ENCODE peak calls at places on chromosome 9, in nine cellular contexts. One of them, this sample, is unnamed.

GRCh38 chr9:6833518-6834192 is 75.9 kb downstream of the KDM4C start:
- DNase-seq in RWPE2: no peak
- DNase-seq in lower leg skin: no peak
- DNase-seq in cardiac fibroblast: peak; percentile 90
- DNase-seq in CD8-positive, alpha-beta T cell: no peak
- DNase-seq in BJ: no peak
- DNase-seq in endothelial cell of umbilical vein: no peak
- DNase-seq in GM23248: peak; percentile 12
- DNase-seq in CD4-positive, alpha-beta memory T cell: no peak
- DNase-seq in this sample: no peak

GRCh38 chr9:100204796-100205195 is 105.8 kb downstream of the INVS start:
- DNase-seq in endothelial cell of umbilical vein: no peak
- DNase-seq in RWPE2: no peak
- DNase-seq in CD8-positive, alpha-beta T cell: no peak
- DNase-seq in GM23248: no peak
- DNase-seq in lower leg skin: no peak
- DNase-seq in CD4-positive, alpha-beta memory T cell: no peak
- DNase-seq in cardiac fibroblast: peak; percentile 3
- DNase-seq in BJ: no peak
- DNase-seq in this sample: no peak

GRCh38 chr9:134556531-134557068 is 85.0 kb upstream of the COL5A1 start:
- DNase-seq in RWPE2: peak; percentile 52
- DNase-seq in CD4-positive, alpha-beta memory T cell: no peak
- DNase-seq in CD8-positive, alpha-beta T cell: no peak
- DNase-seq in GM23248: peak; percentile 45
- DNase-seq in lower leg skin: no peak
- DNase-seq in endothelial cell of umbilical vein: no peak
- DNase-seq in BJ: no peak
- DNase-seq in cardiac fibroblast: no peak
- DNase-seq in this sample: no peak

GRCh38 chr9:116905131-116905724 is 218.1 kb downstream of the TRIM32 start:
- DNase-seq in endothelial cell of umbilical vein: no peak
- DNase-seq in cardiac fibroblast: no peak
- DNase-seq in RWPE2: no peak
- DNase-seq in lower leg skin: no peak
- DNase-seq in CD4-positive, alpha-beta memory T cell: no peak
- DNase-seq in BJ: no peak
- DNase-seq in GM23248: no peak
- DNase-seq in CD8-positive, alpha-beta T cell: no peak
- DNase-seq in this sample: no peak

GRCh38 chr9:132752877-132753592 is 82.8 kb downstream of the GTF3C4 start:
- DNase-seq in lower leg skin: no peak
- DNase-seq in CD8-positive, alpha-beta T cell: no peak
- DNase-seq in cardiac fibroblast: no peak
- DNase-seq in BJ: no peak
- DNase-seq in RWPE2: no peak
- DNase-seq in GM23248: no peak
- DNase-seq in CD4-positive, alpha-beta memory T cell: no peak
- DNase-seq in endothelial cell of umbilical vein: no peak
- DNase-seq in this sample: no peak

GRCh38 chr9:114287001-114287762 is 35.7 kb upstream of the ORM1 start:
- DNase-seq in lower leg skin: no peak
- DNase-seq in cardiac fibroblast: no peak
- DNase-seq in CD8-positive, alpha-beta T cell: no peak
- DNase-seq in CD4-positive, alpha-beta memory T cell: no peak
- DNase-seq in GM23248: no peak
- DNase-seq in RWPE2: peak; percentile 38
- DNase-seq in BJ: no peak
- DNase-seq in endothelial cell of umbilical vein: no peak
- DNase-seq in this sample: no peak

GRCh38 chr9:94973491-94973941 is 247.0 kb downstream of the AOPEP start:
- DNase-seq in lower leg skin: no peak
- DNase-seq in cardiac fibroblast: peak; percentile 61
- DNase-seq in CD8-positive, alpha-beta T cell: no peak
- DNase-seq in RWPE2: no peak
- DNase-seq in BJ: no peak
- DNase-seq in GM23248: peak; percentile 42
- DNase-seq in endothelial cell of umbilical vein: peak; percentile 71
- DNase-seq in CD4-positive, alpha-beta memory T cell: no peak
- DNase-seq in this sample: no peak

GRCh38 chr9:116842658-116843057 is 155.6 kb downstream of the TRIM32 start:
- DNase-seq in RWPE2: no peak
- DNase-seq in endothelial cell of umbilical vein: no peak
- DNase-seq in cardiac fibroblast: no peak
- DNase-seq in BJ: no peak
- DNase-seq in CD4-positive, alpha-beta memory T cell: no peak
- DNase-seq in lower leg skin: no peak
- DNase-seq in GM23248: no peak
- DNase-seq in CD8-positive, alpha-beta T cell: no peak
- DNase-seq in this sample: no peak

GRCh38 chr9:106874031-106874430 is 11.1 kb downstream of the ZNF462 start:
- DNase-seq in endothelial cell of umbilical vein: peak; percentile 61
- DNase-seq in GM23248: no peak
- DNase-seq in CD4-positive, alpha-beta memory T cell: no peak
- DNase-seq in lower leg skin: no peak
- DNase-seq in cardiac fibroblast: no peak
- DNase-seq in RWPE2: no peak
- DNase-seq in CD8-positive, alpha-beta T cell: no peak
- DNase-seq in BJ: no peak
- DNase-seq in this sample: no peak

GRCh38 chr9:121604242-121604641 is 47.2 kb upstream of the DAB2IP start:
- DNase-seq in CD8-positive, alpha-beta T cell: no peak
- DNase-seq in lower leg skin: no peak
- DNase-seq in CD4-positive, alpha-beta memory T cell: no peak
- DNase-seq in endothelial cell of umbilical vein: no peak
- DNase-seq in BJ: no peak
- DNase-seq in RWPE2: no peak
- DNase-seq in cardiac fibroblast: no peak
- DNase-seq in GM23248: no peak
- DNase-seq in this sample: no peak

GRCh38 chr9:31608413-31608812 is 776.0 kb upstream of the ACO1 start:
- DNase-seq in GM23248: no peak
- DNase-seq in lower leg skin: no peak
- DNase-seq in CD4-positive, alpha-beta memory T cell: no peak
- DNase-seq in RWPE2: no peak
- DNase-seq in CD8-positive, alpha-beta T cell: no peak
- DNase-seq in BJ: no peak
- DNase-seq in cardiac fibroblast: peak; percentile 52
- DNase-seq in endothelial cell of umbilical vein: peak; percentile 59
- DNase-seq in this sample: no peak

GRCh38 chr9:974993-975739 is 1.3 kb upstream of the DMRT3 start:
- DNase-seq in RWPE2: no peak
- DNase-seq in lower leg skin: no peak
- DNase-seq in cardiac fibroblast: no peak
- DNase-seq in GM23248: no peak
- DNase-seq in CD4-positive, alpha-beta memory T cell: no peak
- DNase-seq in endothelial cell of umbilical vein: no peak
- DNase-seq in CD8-positive, alpha-beta T cell: no peak
- DNase-seq in BJ: no peak
- DNase-seq in this sample: no peak

GRCh38 chr9:129748249-129748648 is 4.6 kb downstream of the PTGES start:
- DNase-seq in cardiac fibroblast: peak; percentile 44
- DNase-seq in endothelial cell of umbilical vein: no peak
- DNase-seq in CD4-positive, alpha-beta memory T cell: no peak
- DNase-seq in CD8-positive, alpha-beta T cell: no peak
- DNase-seq in GM23248: peak; percentile 56
- DNase-seq in RWPE2: no peak
- DNase-seq in BJ: no peak
- DNase-seq in lower leg skin: no peak
- DNase-seq in this sample: no peak

DNA sequence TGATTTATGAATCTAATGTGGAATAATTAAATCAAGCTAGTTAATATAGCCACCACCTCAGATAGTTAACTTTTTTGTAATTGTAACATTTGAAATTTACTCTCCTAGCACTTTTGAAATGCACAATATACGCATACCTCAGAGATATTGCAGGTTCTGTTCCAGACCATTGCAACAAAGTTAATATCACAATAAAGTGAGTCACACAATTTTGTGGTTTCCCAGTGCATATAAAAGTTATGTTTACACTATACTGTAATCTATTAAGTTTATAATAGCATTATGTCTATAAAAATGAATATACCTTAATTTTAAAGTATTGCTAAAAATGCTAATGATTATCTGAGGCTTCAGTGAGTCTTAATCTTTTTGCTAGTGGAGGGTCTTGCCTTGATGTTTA is 235.2 kb upstream of the ADAMTSL1 start:
- DNase-seq in cardiac fibroblast: peak; percentile 82
- DNase-seq in CD8-positive, alpha-beta T cell: no peak
- DNase-seq in GM23248: peak; percentile 78
- DNase-seq in CD4-positive, alpha-beta memory T cell: no peak
- DNase-seq in endothelial cell of umbilical vein: peak; percentile 36
- DNase-seq in lower leg skin: no peak
- DNase-seq in BJ: peak; percentile 33
- DNase-seq in RWPE2: no peak
- DNase-seq in this sample: no peak
- H3K4me3 ChIP-seq in cardiac fibroblast: no peak overlapping the region
- H3K4me3 ChIP-seq in CD8-positive, alpha-beta T cell: no peak overlapping the region
- H3K4me3 ChIP-seq in GM23248: peak overlapping the region; percentile 33
- H3K4me3 ChIP-seq in CD4-positive, alpha-beta memory T cell: no peak overlapping the region
- H3K4me3 ChIP-seq in endothelial cell of umbilical vein: no peak overlapping the region
- H3K4me3 ChIP-seq in lower leg skin: no peak overlapping the region
- H3K4me3 ChIP-seq in BJ: no peak overlapping the region
- H3K4me3 ChIP-seq in RWPE2: no peak overlapping the region
- H3K4me3 ChIP-seq in this sample: no peak overlapping the region

DNA sequence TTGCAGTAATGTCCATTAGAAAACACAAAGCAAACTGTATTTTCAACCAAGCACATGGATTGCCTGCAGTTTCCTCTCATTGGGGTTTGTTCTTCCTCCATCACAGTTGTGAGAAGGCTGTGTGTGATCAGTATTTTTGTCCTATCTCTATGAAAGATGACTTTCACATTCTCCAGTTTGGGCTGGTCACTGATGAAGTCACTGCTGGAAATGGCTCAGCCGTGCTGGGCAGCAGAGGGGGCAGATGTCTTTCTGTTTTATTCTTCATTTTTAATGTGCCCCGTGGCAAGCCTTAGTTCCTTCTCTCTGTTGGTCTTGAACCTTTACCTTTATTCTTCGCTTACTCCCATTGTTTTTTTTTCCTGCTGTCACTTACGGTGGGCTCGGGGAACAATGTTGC is 289.0 kb upstream of the MPDZ start:
- DNase-seq in lower leg skin: no peak
- DNase-seq in cardiac fibroblast: peak; percentile 63
- DNase-seq in BJ: no peak
- DNase-seq in endothelial cell of umbilical vein: peak; percentile 67
- DNase-seq in CD4-positive, alpha-beta memory T cell: no peak
- DNase-seq in RWPE2: no peak
- DNase-seq in CD8-positive, alpha-beta T cell: no peak
- DNase-seq in GM23248: peak; percentile 31
- DNase-seq in this sample: no peak
- H3K4me3 ChIP-seq in lower leg skin: no peak overlapping the region
- H3K4me3 ChIP-seq in cardiac fibroblast: no peak overlapping the region
- H3K4me3 ChIP-seq in BJ: no peak overlapping the region
- H3K4me3 ChIP-seq in endothelial cell of umbilical vein: no peak overlapping the region
- H3K4me3 ChIP-seq in CD4-positive, alpha-beta memory T cell: no peak overlapping the region
- H3K4me3 ChIP-seq in RWPE2: no peak overlapping the region
- H3K4me3 ChIP-seq in CD8-positive, alpha-beta T cell: no peak overlapping the region
- H3K4me3 ChIP-seq in GM23248: peak overlapping the region; percentile 13
- H3K4me3 ChIP-seq in this sample: no peak overlapping the region

GRCh38 chr9:35341585-35341984 is 148.3 kb upstream of the RUSC2 start:
- DNase-seq in lower leg skin: peak; percentile 47
- DNase-seq in RWPE2: no peak
- DNase-seq in BJ: peak; percentile 59
- DNase-seq in cardiac fibroblast: peak; percentile 81
- DNase-seq in CD4-positive, alpha-beta memory T cell: no peak
- DNase-seq in CD8-positive, alpha-beta T cell: no peak
- DNase-seq in endothelial cell of umbilical vein: peak; percentile 94
- DNase-seq in GM23248: peak; percentile 89
- DNase-seq in this sample: no peak
- H3K4me3 ChIP-seq in lower leg skin: no peak overlapping the region
- H3K4me3 ChIP-seq in RWPE2: no peak overlapping the region
- H3K4me3 ChIP-seq in BJ: no peak overlapping the region
- H3K4me3 ChIP-seq in cardiac fibroblast: peak overlapping the region; percentile 1
- H3K4me3 ChIP-seq in CD4-positive, alpha-beta memory T cell: no peak overlapping the region
- H3K4me3 ChIP-seq in CD8-positive, alpha-beta T cell: no peak overlapping the region
- H3K4me3 ChIP-seq in endothelial cell of umbilical vein: no peak overlapping the region
- H3K4me3 ChIP-seq in GM23248: peak overlapping the region; percentile 49
- H3K4me3 ChIP-seq in this sample: no peak overlapping the region

GRCh38 chr9:137058651-137059234 is 4.9 kb upstream of the ENTPD2 start:
- DNase-seq in CD8-positive, alpha-beta T cell: no peak
- DNase-seq in CD4-positive, alpha-beta memory T cell: no peak
- DNase-seq in BJ: no peak
- DNase-seq in lower leg skin: no peak
- DNase-seq in GM23248: no peak
- DNase-seq in cardiac fibroblast: no peak
- DNase-seq in RWPE2: no peak
- DNase-seq in endothelial cell of umbilical vein: no peak
- DNase-seq in this sample: no peak
- H3K4me3 ChIP-seq in CD8-positive, alpha-beta T cell: no peak overlapping the region
- H3K4me3 ChIP-seq in CD4-positive, alpha-beta memory T cell: no peak overlapping the region
- H3K4me3 ChIP-seq in BJ: no peak overlapping the region
- H3K4me3 ChIP-seq in lower leg skin: no peak overlapping the region
- H3K4me3 ChIP-seq in GM23248: no peak overlapping the region
- H3K4me3 ChIP-seq in cardiac fibroblast: no peak overlapping the region
- H3K4me3 ChIP-seq in RWPE2: no peak overlapping the region
- H3K4me3 ChIP-seq in endothelial cell of umbilical vein: no peak overlapping the region
- H3K4me3 ChIP-seq in this sample: no peak overlapping the region

GRCh38 chr9:19440823-19441580 is 32.2 kb downstream of the ACER2 start:
- DNase-seq in GM23248: peak; percentile 48
- DNase-seq in BJ: no peak
- DNase-seq in CD8-positive, alpha-beta T cell: no peak
- DNase-seq in CD4-positive, alpha-beta memory T cell: no peak
- DNase-seq in endothelial cell of umbilical vein: no peak
- DNase-seq in lower leg skin: no peak
- DNase-seq in RWPE2: no peak
- DNase-seq in cardiac fibroblast: peak; percentile 23
- DNase-seq in this sample: no peak
- H3K4me3 ChIP-seq in GM23248: no peak overlapping the region
- H3K4me3 ChIP-seq in BJ: no peak overlapping the region
- H3K4me3 ChIP-seq in CD8-positive, alpha-beta T cell: no peak overlapping the region
- H3K4me3 ChIP-seq in CD4-positive, alpha-beta memory T cell: no peak overlapping the region
- H3K4me3 ChIP-seq in endothelial cell of umbilical vein: no peak overlapping the region
- H3K4me3 ChIP-seq in lower leg skin: no peak overlapping the region
- H3K4me3 ChIP-seq in RWPE2: no peak overlapping the region
- H3K4me3 ChIP-seq in cardiac fibroblast: no peak overlapping the region
- H3K4me3 ChIP-seq in this sample: no peak overlapping the region

DNA sequence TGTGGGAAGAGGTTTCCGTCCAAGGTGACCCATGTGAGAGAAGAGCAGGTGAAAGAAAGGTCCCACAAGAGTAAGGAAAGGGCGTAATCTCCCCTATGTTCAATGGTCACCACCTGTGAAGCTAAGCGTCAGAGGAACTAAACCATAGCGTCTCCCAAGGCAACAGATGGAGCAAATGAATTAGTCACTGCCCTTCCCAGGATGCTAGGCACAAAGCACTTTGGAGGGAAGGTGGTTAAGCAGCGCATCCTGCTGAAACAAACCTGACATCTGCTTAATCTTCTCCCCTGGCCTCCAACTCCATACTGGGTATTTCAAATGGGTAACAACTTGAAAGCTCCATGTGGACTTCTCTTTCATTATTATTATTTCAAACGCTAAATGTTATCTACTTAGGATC is 227.4 kb downstream of the MLLT3 start:
- DNase-seq in BJ: no peak
- DNase-seq in CD4-positive, alpha-beta memory T cell: no peak
- DNase-seq in cardiac fibroblast: no peak
- DNase-seq in GM23248: no peak
- DNase-seq in RWPE2: no peak
- DNase-seq in endothelial cell of umbilical vein: no peak
- DNase-seq in lower leg skin: no peak
- DNase-seq in CD8-positive, alpha-beta T cell: no peak
- DNase-seq in this sample: no peak
- H3K4me3 ChIP-seq in BJ: no peak overlapping the region
- H3K4me3 ChIP-seq in CD4-positive, alpha-beta memory T cell: no peak overlapping the region
- H3K4me3 ChIP-seq in cardiac fibroblast: no peak overlapping the region
- H3K4me3 ChIP-seq in GM23248: no peak overlapping the region
- H3K4me3 ChIP-seq in RWPE2: no peak overlapping the region
- H3K4me3 ChIP-seq in endothelial cell of umbilical vein: no peak overlapping the region
- H3K4me3 ChIP-seq in lower leg skin: no peak overlapping the region
- H3K4me3 ChIP-seq in CD8-positive, alpha-beta T cell: no peak overlapping the region
- H3K4me3 ChIP-seq in this sample: no peak overlapping the region

This sample was measured in transverse colon.